ENCODE peak calls at places on chromosomes 6 and 20, in four cellular contexts. C is lower lobe of right lung, Z is mucosa of descending colon, W is hippocampal formation. L is an unnamed sample.

GRCh38 chr6:50819527-50819905 is 845 bp downstream of the TFAP2B start:
- DNase-seq in C (no peak), Z (no peak), W (no peak), L (no peak)

GRCh38 chr20:23161968-23162696 is 76.0 kb upstream of the CD93 start:
- DNase-seq in C (peak), Z (peak), W (no peak), L (no peak)

GRCh38 chr6:39367661-39368060 is 45.2 kb upstream of the KCNK16 start:
- DNase-seq in C (no peak), Z (no peak), W (no peak), L (no peak)

GRCh38 chr6:154653853-154654252 is 79.4 kb upstream of the SCAF8 start:
- DNase-seq in C (no peak), Z (no peak), W (no peak), L (no peak)

GRCh38 chr20:64241061-64241460 is 14.5 kb upstream of the PCMTD2 start:
- DNase-seq in C (peak), Z (no peak), W (no peak), L (no peak)

GRCh38 chr6:46876126-46876525 is 45.6 kb downstream of the ADGRF5 start:
- DNase-seq in C (peak), Z (no peak), W (no peak), L (no peak)

GRCh38 chr20:16349518-16350295 is 223.5 kb downstream of the KIF16B start:
- DNase-seq in C (no peak), Z (no peak), W (no peak), L (no peak)

GRCh38 chr6:30926644-30927043 is 5.3 kb downstream of the SFTA2 start:
- DNase-seq in C (peak), Z (no peak), W (no peak), L (no peak)

GRCh38 chr6:114051031-114051430 is 80.1 kb upstream of the HDAC2 start:
- DNase-seq in C (no peak), Z (no peak), W (no peak), L (no peak)

GRCh38 chr20:57772349-57772964 is 62.6 kb upstream of the PMEPA1 start:
- DNase-seq in C (no peak), Z (no peak), W (no peak), L (no peak)

L was measured in stimulated activated naive CD8-positive, alpha-beta T cell treated with anti-CD3 and anti-CD28 coated beads, Interleukin-15, Interleukin-2, amounts not matched to agents 100 U/mL and 50 U/mL, for 24 hours.